ENCODE peak calls at places on chromosomes 4 and X, in six cellular contexts. One of them, this sample, is unnamed.

GRCh38 chr4:40055873-40056721 is 553 bp upstream of the N4BP2 start:
- DNase-seq in AG09309: peak
- DNase-seq in uterus: peak
- DNase-seq in fibroblast of villous mesenchyme: peak
- DNase-seq in lower lobe of right lung: peak
- DNase-seq in right lobe of liver: peak
- DNase-seq in this sample: peak

GRCh38 chrX:38236901-38237615 is 16.4 kb upstream of the SRPX start:
- DNase-seq in AG09309: no peak
- DNase-seq in uterus: no peak
- DNase-seq in fibroblast of villous mesenchyme: no peak
- DNase-seq in lower lobe of right lung: no peak
- DNase-seq in right lobe of liver: no peak
- DNase-seq in this sample: no peak

GRCh38 chr4:148300877-148301276 is 141.3 kb downstream of the NR3C2 start:
- DNase-seq in AG09309: no peak
- DNase-seq in uterus: no peak
- DNase-seq in fibroblast of villous mesenchyme: no peak
- DNase-seq in lower lobe of right lung: no peak
- DNase-seq in right lobe of liver: no peak
- DNase-seq in this sample: no peak

GRCh38 chrX:150616863-150617198 is 48.4 kb downstream of the MTM1 start:
- DNase-seq in AG09309: no peak
- DNase-seq in uterus: no peak
- DNase-seq in fibroblast of villous mesenchyme: no peak
- DNase-seq in lower lobe of right lung: no peak
- DNase-seq in right lobe of liver: no peak
- DNase-seq in this sample: no peak

GRCh38 chr4:17787315-17787714 is 5.9 kb upstream of the FAM184B start:
- DNase-seq in AG09309: no peak
- DNase-seq in uterus: no peak
- DNase-seq in fibroblast of villous mesenchyme: no peak
- DNase-seq in lower lobe of right lung: no peak
- DNase-seq in right lobe of liver: no peak
- DNase-seq in this sample: no peak

GRCh38 chr4:88012652-88013051 is 5.2 kb downstream of the PKD2 start:
- DNase-seq in AG09309: no peak
- DNase-seq in uterus: no peak
- DNase-seq in fibroblast of villous mesenchyme: no peak
- DNase-seq in lower lobe of right lung: no peak
- DNase-seq in right lobe of liver: no peak
- DNase-seq in this sample: no peak

GRCh38 chrX:150358651-150359050 is 4.5 kb upstream of the MAMLD1 start:
- DNase-seq in AG09309: no peak
- DNase-seq in uterus: no peak
- DNase-seq in fibroblast of villous mesenchyme: no peak
- DNase-seq in lower lobe of right lung: no peak
- DNase-seq in right lobe of liver: no peak
- DNase-seq in this sample: no peak

GRCh38 chr4:99473131-99473530 is 37.7 kb upstream of the C4orf17 start:
- DNase-seq in AG09309: no peak
- DNase-seq in uterus: no peak
- DNase-seq in fibroblast of villous mesenchyme: no peak
- DNase-seq in lower lobe of right lung: no peak
- DNase-seq in right lobe of liver: no peak
- DNase-seq in this sample: no peak

GRCh38 chr4:144862221-144862620 is 216.3 kb downstream of the HHIP start:
- DNase-seq in AG09309: no peak
- DNase-seq in uterus: no peak
- DNase-seq in fibroblast of villous mesenchyme: no peak
- DNase-seq in lower lobe of right lung: no peak
- DNase-seq in right lobe of liver: no peak
- DNase-seq in this sample: no peak

GRCh38 chrX:118526149-118526548 is 30.5 kb downstream of the DOCK11 start:
- DNase-seq in AG09309: no peak
- DNase-seq in uterus: no peak
- DNase-seq in fibroblast of villous mesenchyme: no peak
- DNase-seq in lower lobe of right lung: no peak
- DNase-seq in right lobe of liver: no peak
- DNase-seq in this sample: no peak

GRCh38 chrX:15576019-15576418 is 24.7 kb downstream of the ACE2 start:
- DNase-seq in AG09309: no peak
- DNase-seq in uterus: no peak
- DNase-seq in fibroblast of villous mesenchyme: no peak
- DNase-seq in lower lobe of right lung: no peak
- DNase-seq in right lobe of liver: no peak
- DNase-seq in this sample: no peak

GRCh38 chrX:35016051-35016450 is 73.5 kb downstream of the FAM47B start:
- DNase-seq in AG09309: no peak
- DNase-seq in uterus: no peak
- DNase-seq in fibroblast of villous mesenchyme: no peak
- DNase-seq in lower lobe of right lung: no peak
- DNase-seq in right lobe of liver: no peak
- DNase-seq in this sample: no peak

GRCh38 chr4:152352215-152352614 is 183.7 kb downstream of the FBXW7 start:
- DNase-seq in AG09309: no peak
- DNase-seq in uterus: no peak
- DNase-seq in fibroblast of villous mesenchyme: no peak
- DNase-seq in lower lobe of right lung: no peak
- DNase-seq in right lobe of liver: no peak
- DNase-seq in this sample: no peak

GRCh38 chr4:26936284-26937065 is 75.8 kb downstream of the STIM2 start:
- DNase-seq in AG09309: no peak
- DNase-seq in uterus: no peak
- DNase-seq in fibroblast of villous mesenchyme: peak
- DNase-seq in lower lobe of right lung: peak
- DNase-seq in right lobe of liver: peak
- DNase-seq in this sample: no peak

GRCh38 chr4:38371391-38371851 is 292.6 kb upstream of the KLF3 start:
- DNase-seq in AG09309: peak
- DNase-seq in uterus: no peak
- DNase-seq in fibroblast of villous mesenchyme: peak
- DNase-seq in lower lobe of right lung: no peak
- DNase-seq in right lobe of liver: no peak
- DNase-seq in this sample: peak

GRCh38 chrX:71253253-71254091 is 468 bp downstream of the ZMYM3 start:
- DNase-seq in AG09309: no peak
- DNase-seq in uterus: peak
- DNase-seq in fibroblast of villous mesenchyme: peak
- DNase-seq in lower lobe of right lung: peak
- DNase-seq in right lobe of liver: peak
- DNase-seq in this sample: no peak

GRCh38 chrX:7218321-7219152 is 70.6 kb upstream of the PUDP start:
- DNase-seq in AG09309: no peak
- DNase-seq in uterus: no peak
- DNase-seq in fibroblast of villous mesenchyme: no peak
- DNase-seq in lower lobe of right lung: no peak
- DNase-seq in right lobe of liver: no peak
- DNase-seq in this sample: no peak

GRCh38 chr4:109406337-109406931 is 27.2 kb upstream of the SEC24B start:
- DNase-seq in AG09309: peak
- DNase-seq in uterus: no peak
- DNase-seq in fibroblast of villous mesenchyme: peak
- DNase-seq in lower lobe of right lung: no peak
- DNase-seq in right lobe of liver: no peak
- DNase-seq in this sample: peak

GRCh38 chrX:41734530-41734929 is 10.5 kb downstream of the GPR82 start:
- DNase-seq in AG09309: no peak
- DNase-seq in uterus: no peak
- DNase-seq in fibroblast of villous mesenchyme: peak
- DNase-seq in lower lobe of right lung: no peak
- DNase-seq in right lobe of liver: no peak
- DNase-seq in this sample: no peak

GRCh38 chrX:42106556-42106955 is 183.2 kb upstream of the CASK start:
- DNase-seq in AG09309: no peak
- DNase-seq in uterus: no peak
- DNase-seq in fibroblast of villous mesenchyme: peak
- DNase-seq in lower lobe of right lung: no peak
- DNase-seq in right lobe of liver: no peak
- DNase-seq in this sample: no peak

GRCh38 chr4:148164529-148164928 is 277.7 kb downstream of the NR3C2 start:
- DNase-seq in AG09309: no peak
- DNase-seq in uterus: no peak
- DNase-seq in fibroblast of villous mesenchyme: no peak
- DNase-seq in lower lobe of right lung: no peak
- DNase-seq in right lobe of liver: no peak
- DNase-seq in this sample: no peak

GRCh38 chrX:118990512-118991227 is 16.3 kb downstream of the LONRF3 start:
- DNase-seq in AG09309: no peak
- DNase-seq in uterus: no peak
- DNase-seq in fibroblast of villous mesenchyme: no peak
- DNase-seq in lower lobe of right lung: no peak
- DNase-seq in right lobe of liver: no peak
- DNase-seq in this sample: no peak

GRCh38 chr4:188106454-188106853 is 2.9 kb downstream of the TRIML2 start:
- DNase-seq in AG09309: no peak
- DNase-seq in uterus: no peak
- DNase-seq in fibroblast of villous mesenchyme: no peak
- DNase-seq in lower lobe of right lung: no peak
- DNase-seq in right lobe of liver: peak
- DNase-seq in this sample: no peak

GRCh38 chr4:84502333-84502954 is 3.4 kb upstream of the NKX6-1 start:
- DNase-seq in AG09309: no peak
- DNase-seq in uterus: no peak
- DNase-seq in fibroblast of villous mesenchyme: no peak
- DNase-seq in lower lobe of right lung: no peak
- DNase-seq in right lobe of liver: no peak
- DNase-seq in this sample: no peak

GRCh38 chrX:26649534-26649933 is 433.6 kb downstream of the MAGEB5 start:
- DNase-seq in AG09309: no peak
- DNase-seq in uterus: no peak
- DNase-seq in fibroblast of villous mesenchyme: peak
- DNase-seq in lower lobe of right lung: no peak
- DNase-seq in right lobe of liver: no peak
- DNase-seq in this sample: no peak

GRCh38 chrX:97898798-97899197 is 1015.1 kb downstream of the RPA4 start:
- DNase-seq in AG09309: peak
- DNase-seq in uterus: no peak
- DNase-seq in fibroblast of villous mesenchyme: peak
- DNase-seq in lower lobe of right lung: no peak
- DNase-seq in right lobe of liver: no peak
- DNase-seq in this sample: peak

GRCh38 chr4:28557755-28558154 is 1697.1 kb downstream of the STIM2 start:
- DNase-seq in AG09309: peak
- DNase-seq in uterus: no peak
- DNase-seq in fibroblast of villous mesenchyme: peak
- DNase-seq in lower lobe of right lung: no peak
- DNase-seq in right lobe of liver: no peak
- DNase-seq in this sample: no peak

GRCh38 chrX:131854586-131854985 is 168.5 kb upstream of the STK26 start:
- DNase-seq in AG09309: no peak
- DNase-seq in uterus: no peak
- DNase-seq in fibroblast of villous mesenchyme: peak
- DNase-seq in lower lobe of right lung: no peak
- DNase-seq in right lobe of liver: no peak
- DNase-seq in this sample: no peak

GRCh38 chr4:6929339-6929734 is 19.7 kb downstream of the TBC1D14 start:
- DNase-seq in AG09309: no peak
- DNase-seq in uterus: no peak
- DNase-seq in fibroblast of villous mesenchyme: no peak
- DNase-seq in lower lobe of right lung: no peak
- DNase-seq in right lobe of liver: no peak
- DNase-seq in this sample: no peak

GRCh38 chr4:153518001-153518400 is 51.8 kb downstream of the TMEM131L start:
- DNase-seq in AG09309: no peak
- DNase-seq in uterus: peak
- DNase-seq in fibroblast of villous mesenchyme: no peak
- DNase-seq in lower lobe of right lung: no peak
- DNase-seq in right lobe of liver: peak
- DNase-seq in this sample: no peak

GRCh38 chrX:107654778-107655761 is 26.8 kb downstream of the PRPS1 start:
- DNase-seq in AG09309: peak
- DNase-seq in uterus: peak
- DNase-seq in fibroblast of villous mesenchyme: peak
- DNase-seq in lower lobe of right lung: peak
- DNase-seq in right lobe of liver: peak
- DNase-seq in this sample: no peak

GRCh38 chr4:121876976-121877773 is 6.9 kb upstream of the BBS7 start:
- DNase-seq in AG09309: no peak
- DNase-seq in uterus: no peak
- DNase-seq in fibroblast of villous mesenchyme: no peak
- DNase-seq in lower lobe of right lung: no peak
- DNase-seq in right lobe of liver: no peak
- DNase-seq in this sample: no peak

GRCh38 chr4:75211422-75211821 is 278.5 kb downstream of the PARM1 start:
- DNase-seq in AG09309: no peak
- DNase-seq in uterus: no peak
- DNase-seq in fibroblast of villous mesenchyme: no peak
- DNase-seq in lower lobe of right lung: no peak
- DNase-seq in right lobe of liver: no peak
- DNase-seq in this sample: no peak
- TF ChIP-seq CTCF in AG09309: no peak
- TF ChIP-seq CTCF in uterus: no peak
- TF ChIP-seq CTCF in fibroblast of villous mesenchyme: no peak
- TF ChIP-seq CTCF in lower lobe of right lung: no peak
- TF ChIP-seq CTCF in right lobe of liver: no peak
- TF ChIP-seq CTCF in this sample: no peak

GRCh38 chr4:2441393-2442174 is 22.8 kb downstream of the CFAP99 start:
- DNase-seq in AG09309: no peak
- DNase-seq in uterus: no peak
- DNase-seq in fibroblast of villous mesenchyme: peak
- DNase-seq in lower lobe of right lung: peak
- DNase-seq in right lobe of liver: peak
- DNase-seq in this sample: no peak
- H3K4me3 ChIP-seq in AG09309: no peak
- H3K4me3 ChIP-seq in uterus: no peak
- H3K4me3 ChIP-seq in fibroblast of villous mesenchyme: no peak
- H3K4me3 ChIP-seq in lower lobe of right lung: no peak
- H3K4me3 ChIP-seq in right lobe of liver: no peak
- H3K4me3 ChIP-seq in this sample: no peak

GRCh38 chr4:123127218-123127617 is 204.8 kb upstream of the NUDT6 start:
- DNase-seq in AG09309: no peak
- DNase-seq in uterus: no peak
- DNase-seq in fibroblast of villous mesenchyme: peak
- DNase-seq in lower lobe of right lung: no peak
- DNase-seq in right lobe of liver: no peak
- DNase-seq in this sample: no peak
- TF ChIP-seq CTCF in AG09309: no peak
- TF ChIP-seq CTCF in uterus: peak
- TF ChIP-seq CTCF in fibroblast of villous mesenchyme: peak
- TF ChIP-seq CTCF in lower lobe of right lung: peak
- TF ChIP-seq CTCF in right lobe of liver: peak
- TF ChIP-seq CTCF in this sample: no peak

GRCh38 chr4:41746025-41746439 is 2.5 kb downstream of the PHOX2B start:
- DNase-seq in AG09309: no peak
- DNase-seq in uterus: no peak
- DNase-seq in fibroblast of villous mesenchyme: no peak
- DNase-seq in lower lobe of right lung: no peak
- DNase-seq in right lobe of liver: no peak
- DNase-seq in this sample: no peak
- H3K4me3 ChIP-seq in AG09309: no peak
- H3K4me3 ChIP-seq in uterus: no peak
- H3K4me3 ChIP-seq in fibroblast of villous mesenchyme: no peak
- H3K4me3 ChIP-seq in lower lobe of right lung: no peak
- H3K4me3 ChIP-seq in right lobe of liver: no peak
- H3K4me3 ChIP-seq in this sample: no peak